ENCODE peak calls at places on chromosomes 1 and 21, in ten cellular contexts. D is MM.1S, V is neural progenitor cell, T is lung, F is heart right ventricle, W is lower lobe of right lung, M is suprapubic skin, P is GM23338, C is upper lobe of right lung, J is heart left ventricle. H is an unnamed sample. For H3K4me1, the result is how much of the 10 kb centered on the place peaks cover.

GRCh38 chr1:12206792-12207424 is 22.9 kb upstream of the VPS13D start:
- DNase-seq in D (no peak), V (no peak), T (no peak), F (no peak), W (no peak), M (no peak), P (no peak), C (no peak), J (no peak), H (no peak)

GRCh38 chr1:160859166-160859565 is 3.5 kb downstream of the CD244 start:
- DNase-seq in D (no peak), V (no peak), T (no peak), F (no peak), W (no peak), M (no peak), P (no peak), C (no peak), J (no peak), H (peak)

GRCh38 chr1:36326499-36326898 is 3.1 kb upstream of the EVA1B start:
- DNase-seq in D (no peak), V (no peak), T (no peak), F (no peak), W (no peak), M (no peak), P (no peak), C (no peak), J (no peak), H (no peak)

GRCh38 chr1:12327566-12327965 is 97.7 kb downstream of the VPS13D start:
- DNase-seq in D (no peak), V (no peak), T (no peak), F (no peak), W (no peak), M (no peak), P (no peak), C (no peak), J (no peak), H (peak)

GRCh38 chr1:43789604-43790288 is 82.4 kb downstream of the ST3GAL3 start:
- DNase-seq in D (peak), V (no peak), T (no peak), F (no peak), W (no peak), M (no peak), P (no peak), C (no peak), J (no peak), H (no peak)

GRCh38 chr1:76285578-76286135 is 211.1 kb downstream of the ST6GALNAC3 start:
- DNase-seq in D (no peak), V (no peak), T (no peak), F (no peak), W (no peak), M (no peak), P (no peak), C (no peak), J (no peak), H (no peak)

GRCh38 chr1:27221098-27221497 is 13.3 kb upstream of the WDTC1 start:
- DNase-seq in D (no peak), V (no peak), T (no peak), F (no peak), W (no peak), M (no peak), P (no peak), C (no peak), J (no peak), H (no peak)

GRCh38 chr1:217627431-217627830 is 3.5 kb downstream of the GPATCH2 start:
- DNase-seq in D (no peak), V (no peak), T (no peak), F (no peak), W (no peak), M (no peak), P (no peak), C (no peak), J (no peak), H (no peak)

GRCh38 chr1:25799346-25799720 is 660 bp upstream of the SELENON start:
- DNase-seq in D (no peak), V (no peak), T (no peak), F (no peak), W (no peak), M (no peak), P (no peak), C (no peak), J (no peak), H (no peak)

GRCh38 chr21:32329331-32329730 is 30.7 kb downstream of the MRAP start:
- DNase-seq in D (no peak), V (no peak), T (no peak), F (no peak), W (no peak), M (no peak), P (no peak), C (no peak), J (no peak), H (no peak)

GRCh38 chr1:242847390-242847993 is 323.0 kb upstream of the PLD5 start:
- DNase-seq in D (peak), V (peak), T (no peak), F (no peak), W (no peak), M (no peak), P (peak), C (no peak), J (no peak), H (no peak)

GRCh38 chr21:23401278-23401677 is 2206.0 kb downstream of the MRPL39 start:
- DNase-seq in D (peak), V (peak), T (no peak), F (no peak), W (no peak), M (no peak), P (peak), C (no peak), J (no peak), H (no peak)

GRCh38 chr1:207076181-207076949 is 12.3 kb upstream of the C4BPB start:
- DNase-seq in D (no peak), V (no peak), T (no peak), F (no peak), W (no peak), M (no peak), P (no peak), C (no peak), J (no peak), H (no peak)

GRCh38 chr1:189678779-189679178 is 798.9 kb downstream of the BRINP3 start:
- DNase-seq in D (no peak), V (no peak), T (no peak), F (no peak), W (no peak), M (no peak), P (peak), C (no peak), J (no peak), H (no peak)

GRCh38 chr1:70048336-70048735 is 157.0 kb downstream of the LRRC40 start:
- DNase-seq in D (no peak), V (no peak), T (no peak), F (no peak), W (no peak), M (no peak), P (no peak), C (no peak), J (no peak), H (no peak)

GRCh38 chr1:22936681-22937080 is 36.0 kb downstream of the LACTBL1 start:
- DNase-seq in D (no peak), V (no peak), T (no peak), F (no peak), W (no peak), M (no peak), P (no peak), C (peak), J (no peak), H (no peak)

GRCh38 chr1:2412773-2413494 is 570 bp upstream of the PEX10 start:
- DNase-seq in D (no peak), V (peak), T (no peak), F (peak), W (no peak), M (no peak), P (no peak), C (no peak), J (no peak), H (peak)

GRCh38 chr1:2787163-2787911 is 14.2 kb downstream of the TTC34 start:
- DNase-seq in D (no peak), V (no peak), T (no peak), F (no peak), W (peak), M (peak), P (peak), C (peak), J (peak), H (no peak)

GRCh38 chr1:27598288-27598687 is 5.7 kb downstream of the AHDC1 start:
- DNase-seq in D (no peak), V (peak), T (no peak), F (peak), W (no peak), M (no peak), P (peak), C (no peak), J (peak), H (no peak)

GRCh38 chr1:85494074-85494956 is 29.4 kb upstream of the DDAH1 start:
- DNase-seq in D (peak), V (no peak), T (no peak), F (no peak), W (no peak), M (no peak), P (no peak), C (no peak), J (no peak), H (no peak)

GRCh38 chr1:178634445-178634844 is 90.6 kb upstream of the RALGPS2 start:
- DNase-seq in D (no peak), V (no peak), T (no peak), F (peak), W (no peak), M (no peak), P (no peak), C (no peak), J (peak), H (no peak)

GRCh38 chr1:193322218-193322617 is 135.8 kb upstream of the B3GALT2 start:
- DNase-seq in D (no peak), V (no peak), T (no peak), F (no peak), W (no peak), M (no peak), P (peak), C (no peak), J (no peak), H (no peak)

GRCh38 chr1:55046871-55047270 is 7.5 kb downstream of the PCSK9 start:
- DNase-seq in D (no peak), V (no peak), T (no peak), F (no peak), W (no peak), M (no peak), P (no peak), C (no peak), J (no peak), H (no peak)

GRCh38 chr1:96863449-96863848 is 141.9 kb downstream of the PTBP2 start:
- DNase-seq in D (no peak), V (no peak), T (no peak), F (no peak), W (peak), M (no peak), P (no peak), C (no peak), J (no peak), H (no peak)

GRCh38 chr1:236608930-236609726 is 4.8 kb upstream of the HEATR1 start:
- DNase-seq in D (peak), V (peak), T (peak), F (peak), W (no peak), M (no peak), P (peak), C (no peak), J (peak), H (no peak)

GRCh38 chr1:225908773-225909172 is 15.3 kb downstream of the PYCR2 start:
- DNase-seq in D (no peak), V (no peak), T (no peak), F (no peak), W (no peak), M (no peak), P (no peak), C (no peak), J (no peak), H (no peak)

GRCh38 chr1:211910917-211911485 is 80.4 kb upstream of the LPGAT1 start:
- DNase-seq in D (no peak), V (no peak), T (no peak), F (no peak), W (no peak), M (no peak), P (no peak), C (no peak), J (no peak), H (no peak)

GRCh38 chr1:211610779-211611556 is 32.0 kb upstream of the SLC30A1 start:
- DNase-seq in D (no peak), V (no peak), T (no peak), F (no peak), W (no peak), M (no peak), P (no peak), C (no peak), J (peak), H (no peak)

GRCh38 chr1:2194898-2195673 is 514 bp upstream of the FAAP20 start:
- DNase-seq in D (peak), V (peak), T (peak), F (peak), W (peak), M (peak), P (peak), C (peak), J (peak), H (peak)

GRCh38 chr1:55329826-55330432 is 114.8 kb upstream of the USP24 start:
- DNase-seq in D (no peak), V (no peak), T (no peak), F (no peak), W (no peak), M (no peak), P (no peak), C (no peak), J (no peak), H (no peak)

GRCh38 chr1:153617677-153618076 is 1.6 kb upstream of the S100A14 start:
- DNase-seq in D (peak), V (peak), T (peak), F (peak), W (no peak), M (peak), P (peak), C (no peak), J (peak), H (no peak)

GRCh38 chr1:200081151-200081981 is 53.9 kb downstream of the NR5A2 start:
- DNase-seq in D (no peak), V (peak), T (no peak), F (no peak), W (no peak), M (no peak), P (peak), C (no peak), J (no peak), H (no peak)

GRCh38 chr1:227729144-227729880 is 5.8 kb downstream of the JMJD4 start:
- DNase-seq in D (peak), V (no peak), T (no peak), F (no peak), W (no peak), M (no peak), P (peak), C (no peak), J (no peak), H (no peak)

GRCh38 chr1:193568451-193568985 is 382.1 kb upstream of the B3GALT2 start:
- DNase-seq in D (no peak), V (no peak), T (no peak), F (no peak), W (no peak), M (no peak), P (no peak), C (no peak), J (no peak), H (no peak)

GRCh38 chr21:29196021-29196663 is 65.7 kb downstream of the MAP3K7CL start:
- DNase-seq in D (peak), V (no peak), T (peak), F (no peak), W (peak), M (peak), P (peak), C (no peak), J (no peak), H (no peak)

GRCh38 chr1:94936861-94937620 is 10.1 kb upstream of the CNN3 start:
- DNase-seq in D (no peak), V (no peak), T (no peak), F (no peak), W (no peak), M (no peak), P (peak), C (no peak), J (no peak), H (no peak)

DNA sequence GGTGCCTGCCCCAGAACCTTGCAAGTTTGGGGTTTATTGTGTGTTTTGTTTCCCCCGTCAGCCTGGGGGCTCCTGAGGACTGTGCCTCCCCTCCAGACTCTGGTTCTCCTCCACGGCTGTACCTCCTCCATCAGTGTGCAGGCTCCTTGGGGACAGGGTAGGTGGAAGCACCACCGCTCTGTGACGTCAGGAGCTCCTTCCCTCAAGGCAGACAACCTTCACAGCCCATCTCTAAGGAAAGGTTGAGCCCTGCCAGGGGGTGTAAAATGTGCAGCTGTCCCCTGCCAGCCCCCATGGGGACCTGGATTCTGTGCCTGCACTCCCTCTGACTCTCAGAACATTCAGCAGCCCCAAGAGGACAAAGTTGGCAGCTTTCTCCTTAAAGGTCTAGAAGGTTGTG is 465 bp upstream of the HSPB7 start:
- DNase-seq in D (no peak), V (no peak), T (no peak), F (no peak), W (no peak), M (no peak), P (no peak), C (no peak), J (peak), H (no peak)
- H3K4me1 ChIP-seq in D (under half), V (under half), T (under half), F (half or more), W (under half), M (under half), P (under half), C (under half), J (half or more), H (half or more)

GRCh38 chr1:51139474-51139873 is 37.4 kb downstream of the C1orf185 start:
- DNase-seq in D (no peak), V (no peak), T (no peak), F (no peak), W (no peak), M (no peak), P (no peak), C (no peak), J (no peak), H (no peak)
- TF ChIP-seq CTCF in D (peak), V (no peak), T (no peak), F (no peak), W (no peak), M (no peak), P (no peak), C (no peak), J (peak), H (no peak)

DNA sequence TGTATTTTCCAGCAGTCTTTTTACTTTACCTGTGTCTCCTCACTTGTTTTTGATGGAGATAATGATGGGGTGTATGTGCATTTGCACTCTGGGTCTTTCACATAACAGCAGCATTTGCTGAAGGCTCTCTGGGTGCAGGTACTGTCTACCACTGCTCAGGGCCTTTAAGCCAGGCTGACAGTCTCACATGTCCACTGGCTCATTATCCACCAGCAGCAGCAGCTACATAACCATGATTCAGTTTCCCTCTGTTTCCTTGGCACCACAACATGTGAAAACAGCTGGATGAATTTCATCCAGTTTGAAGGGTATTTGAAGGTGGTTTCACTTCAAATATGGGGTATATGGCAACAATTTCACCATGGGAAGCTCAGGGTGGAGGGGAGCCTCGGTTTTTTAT is 41.2 kb upstream of the ROR1 start:
- DNase-seq in D (no peak), V (no peak), T (no peak), F (no peak), W (no peak), M (no peak), P (no peak), C (no peak), J (no peak), H (no peak)
- H3K27ac ChIP-seq in D (no peak), V (no peak), T (no peak), F (no peak), W (no peak), M (no peak), P (peak), C (no peak), J (no peak), H (peak)

GRCh38 chr1:17610085-17610484 is 70.6 kb downstream of the ARHGEF10L start:
- DNase-seq in D (no peak), V (no peak), T (no peak), F (no peak), W (no peak), M (no peak), P (no peak), C (no peak), J (no peak), H (no peak)
- H3K4me1 ChIP-seq in D (under half), V (under half), T (under half), F (under half), W (under half), M (under half), P (under half), C (under half), J (under half), H (under half)

GRCh38 chr1:239388578-239388977 is 2.2 kb downstream of the CHRM3 start:
- DNase-seq in D (no peak), V (no peak), T (no peak), F (no peak), W (no peak), M (no peak), P (no peak), C (no peak), J (no peak), H (no peak)

GRCh38 chr1:239387304-239388231 is 1.2 kb downstream of the CHRM3 start:
- DNase-seq in D (peak), V (peak), T (no peak), F (no peak), W (peak), M (no peak), P (peak), C (no peak), J (no peak), H (no peak)

GRCh38 chr1:239383714-239384113 is 2.7 kb upstream of the CHRM3 start:
- DNase-seq in D (peak), V (no peak), T (no peak), F (no peak), W (no peak), M (no peak), P (no peak), C (no peak), J (no peak), H (no peak)

GRCh38 chr1:239389703-239390102 is 3.3 kb downstream of the CHRM3 start:
- DNase-seq in D (no peak), V (no peak), T (no peak), F (no peak), W (no peak), M (no peak), P (no peak), C (no peak), J (no peak), H (no peak)

GRCh38 chr1:239386453-239387303 is at the start of gene CHRM3:
- DNase-seq in D (peak), V (peak), T (peak), F (no peak), W (peak), M (no peak), P (peak), C (peak), J (no peak), H (no peak)
- TF ChIP-seq CTCF in D (peak), V (peak), T (no peak), F (no peak), W (no peak), M (no peak), P (peak), C (no peak), J (peak), H (peak)

GRCh38 chr1:32869844-32870614 is 683 bp downstream of the FNDC5 start:
- DNase-seq in D (no peak), V (no peak), T (no peak), F (no peak), W (no peak), M (no peak), P (no peak), C (no peak), J (peak), H (no peak)
- H3K27ac ChIP-seq in D (no peak), V (no peak), T (no peak), F (peak), W (no peak), M (no peak), P (no peak), C (no peak), J (peak), H (peak)

H was measured in esophagus muscularis mucosa.